ENCODE peak calls at places on chromosome 6, in six cellular contexts. One of them, this sample, is unnamed.

GRCh38 chr6:170089937-170090335 is 200.9 kb downstream of the DLL1 start:
- DNase-seq in transverse colon: peak; percentile 6
- DNase-seq in stomach: no peak
- DNase-seq in esophagus squamous epithelium: no peak
- DNase-seq in endothelial cell of umbilical vein: no peak
- DNase-seq in ovary: no peak
- DNase-seq in this sample: no peak

GRCh38 chr6:163942790-163943189 is 528.3 kb downstream of the QKI start:
- DNase-seq in transverse colon: no peak
- DNase-seq in stomach: no peak
- DNase-seq in esophagus squamous epithelium: no peak
- DNase-seq in endothelial cell of umbilical vein: no peak
- DNase-seq in ovary: no peak
- DNase-seq in this sample: no peak

GRCh38 chr6:108350528-108350927 is 55.7 kb downstream of the AFG1L start:
- DNase-seq in transverse colon: no peak
- DNase-seq in stomach: no peak
- DNase-seq in esophagus squamous epithelium: no peak
- DNase-seq in endothelial cell of umbilical vein: no peak
- DNase-seq in ovary: no peak
- DNase-seq in this sample: no peak

GRCh38 chr6:56860466-56860865 is 94.4 kb upstream of the BEND6 start:
- DNase-seq in transverse colon: peak; percentile 28
- DNase-seq in stomach: no peak
- DNase-seq in esophagus squamous epithelium: no peak
- DNase-seq in endothelial cell of umbilical vein: peak; percentile 41
- DNase-seq in ovary: no peak
- DNase-seq in this sample: no peak

GRCh38 chr6:3321042-3321441 is 62.3 kb downstream of the PSMG4 start:
- DNase-seq in transverse colon: no peak
- DNase-seq in stomach: peak; percentile 3
- DNase-seq in esophagus squamous epithelium: no peak
- DNase-seq in endothelial cell of umbilical vein: no peak
- DNase-seq in ovary: no peak
- DNase-seq in this sample: no peak

GRCh38 chr6:124982669-124983068 is 20.4 kb downstream of the RNF217 start:
- DNase-seq in transverse colon: no peak
- DNase-seq in stomach: no peak
- DNase-seq in esophagus squamous epithelium: no peak
- DNase-seq in endothelial cell of umbilical vein: no peak
- DNase-seq in ovary: no peak
- DNase-seq in this sample: no peak

GRCh38 chr6:31383149-31383548 is 20.2 kb upstream of the MICA start:
- DNase-seq in transverse colon: no peak
- DNase-seq in stomach: no peak
- DNase-seq in esophagus squamous epithelium: no peak
- DNase-seq in endothelial cell of umbilical vein: no peak
- DNase-seq in ovary: no peak
- DNase-seq in this sample: no peak

GRCh38 chr6:107115695-107116327 is 496 bp upstream of the BEND3 start:
- DNase-seq in transverse colon: peak; percentile 59
- DNase-seq in stomach: peak; percentile 51
- DNase-seq in esophagus squamous epithelium: no peak
- DNase-seq in endothelial cell of umbilical vein: peak; percentile 54
- DNase-seq in ovary: peak; percentile 44
- DNase-seq in this sample: peak; percentile 56

GRCh38 chr6:125918230-125918629 is 38.3 kb upstream of the HINT3 start:
- DNase-seq in transverse colon: peak; percentile 24
- DNase-seq in stomach: no peak
- DNase-seq in esophagus squamous epithelium: no peak
- DNase-seq in endothelial cell of umbilical vein: no peak
- DNase-seq in ovary: no peak
- DNase-seq in this sample: no peak

GRCh38 chr6:70216767-70217166 is 86.1 kb downstream of the COL9A1 start:
- DNase-seq in transverse colon: no peak
- DNase-seq in stomach: no peak
- DNase-seq in esophagus squamous epithelium: no peak
- DNase-seq in endothelial cell of umbilical vein: no peak
- DNase-seq in ovary: no peak
- DNase-seq in this sample: no peak

GRCh38 chr6:3382399-3383279 is 74.2 kb downstream of the SLC22A23 start:
- DNase-seq in transverse colon: peak; percentile 53
- DNase-seq in stomach: peak; percentile 57
- DNase-seq in esophagus squamous epithelium: no peak
- DNase-seq in endothelial cell of umbilical vein: no peak
- DNase-seq in ovary: no peak
- DNase-seq in this sample: no peak

GRCh38 chr6:3450888-3451287 is 6.0 kb downstream of the SLC22A23 start:
- DNase-seq in transverse colon: no peak
- DNase-seq in stomach: no peak
- DNase-seq in esophagus squamous epithelium: no peak
- DNase-seq in endothelial cell of umbilical vein: no peak
- DNase-seq in ovary: no peak
- DNase-seq in this sample: no peak

GRCh38 chr6:21965029-21965428 is 331.8 kb downstream of the PRL start:
- DNase-seq in transverse colon: no peak
- DNase-seq in stomach: no peak
- DNase-seq in esophagus squamous epithelium: no peak
- DNase-seq in endothelial cell of umbilical vein: no peak
- DNase-seq in ovary: no peak
- DNase-seq in this sample: no peak

GRCh38 chr6:16438677-16439615 is 200.6 kb downstream of the GMPR start:
- DNase-seq in transverse colon: no peak
- DNase-seq in stomach: no peak
- DNase-seq in esophagus squamous epithelium: no peak
- DNase-seq in endothelial cell of umbilical vein: no peak
- DNase-seq in ovary: no peak
- DNase-seq in this sample: no peak

GRCh38 chr6:25301358-25301757 is 22.2 kb downstream of the CARMIL1 start:
- DNase-seq in transverse colon: no peak
- DNase-seq in stomach: no peak
- DNase-seq in esophagus squamous epithelium: no peak
- DNase-seq in endothelial cell of umbilical vein: no peak
- DNase-seq in ovary: no peak
- DNase-seq in this sample: no peak

GRCh38 chr6:21331221-21331620 is 262.3 kb upstream of the SOX4 start:
- DNase-seq in transverse colon: no peak
- DNase-seq in stomach: no peak
- DNase-seq in esophagus squamous epithelium: no peak
- DNase-seq in endothelial cell of umbilical vein: no peak
- DNase-seq in ovary: no peak
- DNase-seq in this sample: peak; percentile 50

GRCh38 chr6:95087394-95088097 is 489.8 kb upstream of the MANEA start:
- DNase-seq in transverse colon: no peak
- DNase-seq in stomach: no peak
- DNase-seq in esophagus squamous epithelium: no peak
- DNase-seq in endothelial cell of umbilical vein: no peak
- DNase-seq in ovary: no peak
- DNase-seq in this sample: no peak

GRCh38 chr6:98067375-98067774 is 767.0 kb upstream of the POU3F2 start:
- DNase-seq in transverse colon: no peak
- DNase-seq in stomach: no peak
- DNase-seq in esophagus squamous epithelium: no peak
- DNase-seq in endothelial cell of umbilical vein: no peak
- DNase-seq in ovary: no peak
- DNase-seq in this sample: no peak

GRCh38 chr6:150258381-150258780 is 110.4 kb upstream of the IYD start:
- DNase-seq in transverse colon: no peak
- DNase-seq in stomach: no peak
- DNase-seq in esophagus squamous epithelium: no peak
- DNase-seq in endothelial cell of umbilical vein: no peak
- DNase-seq in ovary: no peak
- DNase-seq in this sample: no peak

GRCh38 chr6:1524040-1524480 is 85.7 kb upstream of the FOXC1 start:
- DNase-seq in transverse colon: peak; percentile 36
- DNase-seq in stomach: peak; percentile 29
- DNase-seq in esophagus squamous epithelium: no peak
- DNase-seq in endothelial cell of umbilical vein: peak; percentile 58
- DNase-seq in ovary: peak; percentile 82
- DNase-seq in this sample: peak; percentile 72

GRCh38 chr6:127148511-127148910 is 30.0 kb downstream of the RSPO3 start:
- DNase-seq in transverse colon: no peak
- DNase-seq in stomach: no peak
- DNase-seq in esophagus squamous epithelium: no peak
- DNase-seq in endothelial cell of umbilical vein: peak; percentile 29
- DNase-seq in ovary: no peak
- DNase-seq in this sample: no peak

GRCh38 chr6:107103082-107103481 is 12.2 kb downstream of the BEND3 start:
- DNase-seq in transverse colon: no peak
- DNase-seq in stomach: peak; percentile 19
- DNase-seq in esophagus squamous epithelium: no peak
- DNase-seq in endothelial cell of umbilical vein: no peak
- DNase-seq in ovary: no peak
- DNase-seq in this sample: no peak

GRCh38 chr6:157597461-157598312 is 216.7 kb downstream of the ZDHHC14 start:
- DNase-seq in transverse colon: peak; percentile 61
- DNase-seq in stomach: peak; percentile 70
- DNase-seq in esophagus squamous epithelium: no peak
- DNase-seq in endothelial cell of umbilical vein: peak; percentile 57
- DNase-seq in ovary: peak; percentile 37
- DNase-seq in this sample: peak; percentile 66

GRCh38 chr6:159490298-159490937 is 202.6 kb downstream of the SOD2 start:
- DNase-seq in transverse colon: peak; percentile 20
- DNase-seq in stomach: no peak
- DNase-seq in esophagus squamous epithelium: no peak
- DNase-seq in endothelial cell of umbilical vein: no peak
- DNase-seq in ovary: no peak
- DNase-seq in this sample: peak; percentile 17

GRCh38 chr6:81785340-81785739 is 32.9 kb upstream of the TENT5A start:
- DNase-seq in transverse colon: no peak
- DNase-seq in stomach: no peak
- DNase-seq in esophagus squamous epithelium: no peak
- DNase-seq in endothelial cell of umbilical vein: no peak
- DNase-seq in ovary: no peak
- DNase-seq in this sample: no peak

GRCh38 chr6:68307301-68307700 is 327.8 kb upstream of the ADGRB3 start:
- DNase-seq in transverse colon: no peak
- DNase-seq in stomach: no peak
- DNase-seq in esophagus squamous epithelium: no peak
- DNase-seq in endothelial cell of umbilical vein: no peak
- DNase-seq in ovary: no peak
- DNase-seq in this sample: no peak

GRCh38 chr6:160071805-160072687 is 49.6 kb upstream of the SLC22A1 start:
- DNase-seq in transverse colon: no peak
- DNase-seq in stomach: no peak
- DNase-seq in esophagus squamous epithelium: no peak
- DNase-seq in endothelial cell of umbilical vein: no peak
- DNase-seq in ovary: no peak
- DNase-seq in this sample: no peak

GRCh38 chr6:123562677-123563076 is 74.1 kb downstream of the TRDN start:
- DNase-seq in transverse colon: no peak
- DNase-seq in stomach: no peak
- DNase-seq in esophagus squamous epithelium: no peak
- DNase-seq in endothelial cell of umbilical vein: no peak
- DNase-seq in ovary: no peak
- DNase-seq in this sample: no peak

GRCh38 chr6:12543953-12544352 is 172.6 kb upstream of the PHACTR1 start:
- DNase-seq in transverse colon: no peak
- DNase-seq in stomach: no peak
- DNase-seq in esophagus squamous epithelium: no peak
- DNase-seq in endothelial cell of umbilical vein: no peak
- DNase-seq in ovary: no peak
- DNase-seq in this sample: no peak

GRCh38 chr6:125191916-125192609 is 38.5 kb downstream of the TPD52L1 start:
- DNase-seq in transverse colon: peak; percentile 69
- DNase-seq in stomach: peak; percentile 55
- DNase-seq in esophagus squamous epithelium: peak; percentile 4
- DNase-seq in endothelial cell of umbilical vein: peak; percentile 73
- DNase-seq in ovary: peak; percentile 34
- DNase-seq in this sample: peak; percentile 25

DNA sequence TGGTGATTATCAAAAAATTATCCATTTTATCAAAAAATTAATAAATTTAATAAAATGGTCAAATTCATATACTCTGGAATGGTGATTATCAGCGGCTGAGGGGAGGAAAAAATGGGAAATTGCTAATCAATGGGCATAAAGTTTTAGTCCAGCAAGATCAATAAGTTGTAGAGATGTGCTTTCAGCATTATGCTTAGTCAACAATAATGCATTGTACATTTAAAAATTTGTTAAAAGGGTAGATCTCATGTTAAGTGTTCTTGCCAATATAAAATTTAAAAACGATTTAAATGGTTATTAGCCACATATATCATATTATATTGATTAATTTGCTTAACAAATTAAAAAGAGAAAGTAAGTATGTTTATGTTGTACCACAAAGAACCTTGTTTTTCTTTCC is 56.6 kb downstream of the HS3ST5 start:
- DNase-seq in transverse colon: no peak
- DNase-seq in stomach: no peak
- DNase-seq in esophagus squamous epithelium: no peak
- DNase-seq in endothelial cell of umbilical vein: no peak
- DNase-seq in ovary: no peak
- DNase-seq in this sample: no peak
- TF ChIP-seq POLR2A in transverse colon: no peak
- TF ChIP-seq POLR2A in stomach: no peak
- TF ChIP-seq POLR2A in esophagus squamous epithelium: no peak
- TF ChIP-seq POLR2A in endothelial cell of umbilical vein: no peak
- TF ChIP-seq POLR2A in ovary: no peak
- TF ChIP-seq POLR2A in this sample: no peak

DNA sequence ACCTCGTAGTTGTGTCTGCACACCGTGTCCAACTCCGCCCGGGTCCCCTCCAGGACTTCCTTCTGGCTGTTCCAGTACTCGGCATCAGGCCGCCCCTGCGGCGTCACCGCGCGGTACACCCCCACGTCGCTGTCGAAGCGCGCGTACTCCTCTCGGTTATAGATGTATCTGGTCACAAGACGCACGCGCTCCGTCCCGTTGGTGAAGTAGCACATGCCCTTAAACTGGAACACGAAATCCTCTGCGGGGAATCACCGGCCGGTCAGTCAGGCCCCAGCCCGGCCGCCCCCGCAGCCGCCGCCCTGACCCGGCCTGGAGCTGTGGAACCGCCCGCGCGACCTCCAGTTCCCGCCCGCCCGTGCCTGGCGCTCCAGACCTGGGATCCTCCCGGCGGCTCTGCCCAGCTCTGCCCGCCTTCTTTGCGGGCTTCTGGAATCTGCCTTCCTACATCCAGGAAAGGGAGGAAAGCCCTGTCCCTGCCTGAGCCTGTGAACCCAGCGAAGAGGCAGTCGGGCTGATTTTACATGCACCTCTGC is 1.6 kb downstream of the HLA-DQB1 start:
- DNase-seq in transverse colon: peak; percentile 40
- DNase-seq in stomach: peak; percentile 37
- DNase-seq in esophagus squamous epithelium: no peak
- DNase-seq in endothelial cell of umbilical vein: no peak
- DNase-seq in ovary: peak; percentile 13
- DNase-seq in this sample: no peak
- TF ChIP-seq POLR2A in transverse colon: no peak
- TF ChIP-seq POLR2A in stomach: no peak
- TF ChIP-seq POLR2A in esophagus squamous epithelium: no peak
- TF ChIP-seq POLR2A in endothelial cell of umbilical vein: no peak
- TF ChIP-seq POLR2A in ovary: no peak
- TF ChIP-seq POLR2A in this sample: no peak

GRCh38 chr6:118651282-118652050 is at the start of gene CEP85L:
- DNase-seq in transverse colon: peak; percentile 90
- DNase-seq in stomach: peak; percentile 94
- DNase-seq in esophagus squamous epithelium: peak; percentile 51
- DNase-seq in endothelial cell of umbilical vein: peak; percentile 90
- DNase-seq in ovary: peak; percentile 93
- DNase-seq in this sample: peak; percentile 92
- TF ChIP-seq POLR2A in transverse colon: peak; percentile 81
- TF ChIP-seq POLR2A in stomach: no peak
- TF ChIP-seq POLR2A in esophagus squamous epithelium: peak; percentile 80
- TF ChIP-seq POLR2A in endothelial cell of umbilical vein: peak; percentile 84
- TF ChIP-seq POLR2A in ovary: peak; percentile 86
- TF ChIP-seq POLR2A in this sample: peak; percentile 91

GRCh38 chr6:110180228-110181008 is at the start of gene CDC40:
- DNase-seq in transverse colon: peak; percentile 59
- DNase-seq in stomach: peak; percentile 50
- DNase-seq in esophagus squamous epithelium: no peak
- DNase-seq in endothelial cell of umbilical vein: no peak
- DNase-seq in ovary: peak; percentile 71
- DNase-seq in this sample: peak; percentile 54
- TF ChIP-seq POLR2A in transverse colon: peak; percentile 65
- TF ChIP-seq POLR2A in stomach: no peak
- TF ChIP-seq POLR2A in esophagus squamous epithelium: no peak
- TF ChIP-seq POLR2A in endothelial cell of umbilical vein: peak; percentile 81
- TF ChIP-seq POLR2A in ovary: no peak
- TF ChIP-seq POLR2A in this sample: peak; percentile 63

This sample was measured in thyroid gland.